ENCODE peak calls at places on chromosomes 7 and 10, in five cellular contexts. A is colonic mucosa, J is Caco-2, V is HCT116, D is transverse colon. X is an unnamed sample.

GRCh38 chr7:74655785-74656420 is 1.6 kb upstream of the GTF2I start:
- DNase-seq in D (no peak), J (no peak), V (no peak), A (no peak), X (no peak)

GRCh38 chr7:103685646-103686418 is 239.8 kb upstream of the SLC26A5 start:
- DNase-seq in A (no peak), J (no peak), D (no peak), V (no peak), X (no peak)

GRCh38 chr10:124740374-124741280 is 3.6 kb downstream of the FAM53B start:
- DNase-seq in V (no peak), A (peak; percentile 71), J (no peak), D (peak; percentile 65), X (no peak)

GRCh38 chr7:50981743-50982142 is 199.0 kb upstream of the GRB10 start:
- DNase-seq in V (no peak), A (no peak), D (no peak), J (no peak), X (no peak)

GRCh38 chr7:23895666-23896096 is 185.7 kb downstream of the STK31 start:
- DNase-seq in J (no peak), V (no peak), D (no peak), A (no peak), X (no peak)

GRCh38 chr7:138289082-138289481 is 171.0 kb upstream of the TRIM24 start:
- DNase-seq in D (no peak), V (no peak), A (no peak), J (no peak), X (no peak)

GRCh38 chr10:93436577-93436976 is 45.6 kb downstream of the MYOF start:
- DNase-seq in J (no peak), A (no peak), V (no peak), D (peak; percentile 31), X (peak; percentile 80)

GRCh38 chr7:151343516-151343915 is 1.9 kb downstream of the NUB1 start:
- DNase-seq in A (no peak), D (no peak), V (no peak), J (no peak), X (no peak)

GRCh38 chr10:78224602-78225001 is 190.9 kb downstream of the RPS24 start:
- DNase-seq in A (no peak), D (no peak), J (no peak), V (no peak), X (no peak)

GRCh38 chr10:118900617-118901016 is 128.9 kb upstream of the NANOS1 start:
- DNase-seq in J (no peak), V (no peak), A (no peak), D (no peak), X (no peak)

GRCh38 chr7:44117801-44118429 is 5.4 kb downstream of the POLD2 start:
- DNase-seq in J (no peak), V (no peak), A (no peak), D (no peak), X (no peak)

GRCh38 chr7:44122529-44122928 is 819 bp downstream of the POLD2 start:
- DNase-seq in J (no peak), A (no peak), V (no peak), D (no peak), X (no peak)

GRCh38 chr7:44120395-44120794 is 3.0 kb downstream of the POLD2 start:
- DNase-seq in A (no peak), V (no peak), J (no peak), D (no peak), X (no peak)

GRCh38 chr7:44121761-44122420 is 1.5 kb downstream of the POLD2 start:
- DNase-seq in J (no peak), A (no peak), V (no peak), D (no peak), X (no peak)

GRCh38 chr7:44119829-44120380 is 3.4 kb downstream of the POLD2 start:
- DNase-seq in D (no peak), J (no peak), A (no peak), V (no peak), X (no peak)
- H3K36me3 ChIP-seq in D (no peaks in the 10 kb centered on the region), J (peaks cover 2% of the 10 kb centered on the region), A (no peaks in the 10 kb centered on the region), V (peaks cover 41% of the 10 kb centered on the region), X (peaks cover 2% of the 10 kb centered on the region)

GRCh38 chr10:15370741-15371701 is at the start of gene FAM171A1:
- DNase-seq in D (peak; percentile 68), V (no peak), A (peak; percentile 72), J (peak; percentile 64), X (no peak)
- TF ChIP-seq CTCF in D (no peak), V (peak; percentile 10), A (no peak), J (peak; percentile 30), X (no peak)

GRCh38 chr7:41708621-41709358 is 5.9 kb upstream of the INHBA start:
- DNase-seq in J (no peak), V (no peak), A (no peak), D (no peak), X (no peak)

GRCh38 chr7:41706228-41706930 is 3.5 kb upstream of the INHBA start:
- DNase-seq in J (no peak), A (no peak), D (no peak), V (no peak), X (no peak)

GRCh38 chr7:41701542-41701941 is 1.3 kb downstream of the INHBA start:
- DNase-seq in J (no peak), D (no peak), V (no peak), A (no peak), X (no peak)

GRCh38 chr7:41702635-41703371 is at the start of gene INHBA:
- DNase-seq in D (no peak), V (no peak), A (no peak), J (no peak), X (peak; percentile 77)

DNA sequence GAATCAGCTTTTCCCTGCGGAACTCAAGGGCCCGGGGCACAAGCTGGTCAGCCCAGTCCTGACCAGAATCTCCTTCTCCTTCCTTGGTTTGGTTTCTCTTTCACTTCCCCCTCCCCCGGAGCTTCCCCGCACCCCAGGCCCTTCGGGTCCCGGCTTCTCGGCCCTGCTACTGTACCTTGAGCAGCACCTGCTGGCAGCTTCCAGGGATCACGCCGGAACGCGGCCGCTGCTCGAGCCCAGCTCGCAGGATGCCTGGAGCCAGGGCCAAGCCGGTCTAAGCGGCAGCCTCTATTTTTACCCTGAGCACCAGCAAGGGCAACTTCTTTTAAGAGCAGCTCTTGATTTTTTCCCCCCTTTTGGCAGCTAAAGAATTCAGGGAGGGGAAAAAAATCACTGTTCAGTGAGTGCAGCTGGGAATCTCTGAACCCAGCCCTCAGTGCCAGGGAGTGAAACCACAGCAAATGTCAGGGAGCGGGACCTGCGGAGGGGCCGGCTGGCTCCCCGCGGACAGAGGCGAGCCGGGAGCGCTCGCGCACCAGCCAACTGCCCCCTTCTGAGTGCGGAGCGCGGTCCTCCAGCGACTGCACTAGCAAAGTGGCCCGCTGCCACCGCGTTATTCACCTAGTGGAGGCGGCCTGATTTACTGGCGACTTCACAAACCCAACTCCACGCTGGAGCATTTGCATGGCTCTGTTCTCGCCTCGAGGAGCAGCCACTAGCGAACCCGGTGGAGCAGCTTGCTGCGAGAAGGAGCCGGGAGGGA is 2.4 kb upstream of the INHBA start:
- DNase-seq in J (peak; percentile 90), D (peak; percentile 90), A (peak; percentile 87), V (no peak), X (peak; percentile 66)
- H3K4me3 ChIP-seq in J (peak overlapping the region; percentile 43), D (peak overlapping the region; percentile 43), A (peak overlapping the region; percentile 49), V (peak overlapping the region; percentile 52), X (peak overlapping the region; percentile 42)

GRCh38 chr10:11483189-11484148 is 128.0 kb downstream of the USP6NL start:
- DNase-seq in D (no peak), A (no peak), V (no peak), J (no peak), X (no peak)
- H3K36me3 ChIP-seq in D (no peaks in the 10 kb centered on the region), A (no peaks in the 10 kb centered on the region), V (no peaks in the 10 kb centered on the region), J (no peaks in the 10 kb centered on the region), X (no peaks in the 10 kb centered on the region)

GRCh38 chr7:56063882-56064625 is at the start of gene SUMF2:
- DNase-seq in V (peak; percentile 78), D (peak; percentile 93), A (peak; percentile 93), J (peak; percentile 93), X (no peak)
- TF ChIP-seq CTCF in V (no peak), D (no peak), A (no peak), J (no peak), X (no peak)

DNA sequence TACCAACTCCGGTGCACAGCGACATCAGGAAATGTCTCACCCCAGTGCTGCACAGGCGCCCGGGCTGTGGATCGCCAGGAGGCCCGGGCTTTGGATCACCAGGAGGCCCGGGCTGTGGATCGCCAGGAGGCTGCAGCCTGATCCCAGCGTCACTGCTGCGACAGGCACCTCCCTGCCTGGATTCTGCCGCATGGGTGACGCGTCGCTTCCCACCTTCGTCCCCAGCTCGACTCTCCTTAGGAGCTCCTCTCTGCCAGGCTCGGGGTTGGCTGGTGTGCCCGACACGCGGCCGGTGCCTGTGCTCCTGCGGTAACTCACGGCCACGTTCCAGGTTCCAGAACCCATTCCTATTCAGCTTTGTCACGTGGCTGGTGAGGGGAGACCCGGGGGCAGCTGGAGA is 257.5 kb downstream of the DNAJB6 start:
- DNase-seq in V (no peak), A (no peak), D (no peak), J (no peak), X (no peak)
- H3K4me3 ChIP-seq in V (no peak overlapping the region), A (no peak overlapping the region), D (no peak overlapping the region), J (no peak overlapping the region), X (no peak overlapping the region)

GRCh38 chr10:85997544-85997943 is 369.1 kb downstream of the GRID1 start:
- DNase-seq in J (no peak), V (no peak), A (no peak), D (no peak), X (no peak)
- H3K36me3 ChIP-seq in J (no peaks in the 10 kb centered on the region), V (no peaks in the 10 kb centered on the region), A (no peaks in the 10 kb centered on the region), D (no peaks in the 10 kb centered on the region), X (no peaks in the 10 kb centered on the region)

DNA sequence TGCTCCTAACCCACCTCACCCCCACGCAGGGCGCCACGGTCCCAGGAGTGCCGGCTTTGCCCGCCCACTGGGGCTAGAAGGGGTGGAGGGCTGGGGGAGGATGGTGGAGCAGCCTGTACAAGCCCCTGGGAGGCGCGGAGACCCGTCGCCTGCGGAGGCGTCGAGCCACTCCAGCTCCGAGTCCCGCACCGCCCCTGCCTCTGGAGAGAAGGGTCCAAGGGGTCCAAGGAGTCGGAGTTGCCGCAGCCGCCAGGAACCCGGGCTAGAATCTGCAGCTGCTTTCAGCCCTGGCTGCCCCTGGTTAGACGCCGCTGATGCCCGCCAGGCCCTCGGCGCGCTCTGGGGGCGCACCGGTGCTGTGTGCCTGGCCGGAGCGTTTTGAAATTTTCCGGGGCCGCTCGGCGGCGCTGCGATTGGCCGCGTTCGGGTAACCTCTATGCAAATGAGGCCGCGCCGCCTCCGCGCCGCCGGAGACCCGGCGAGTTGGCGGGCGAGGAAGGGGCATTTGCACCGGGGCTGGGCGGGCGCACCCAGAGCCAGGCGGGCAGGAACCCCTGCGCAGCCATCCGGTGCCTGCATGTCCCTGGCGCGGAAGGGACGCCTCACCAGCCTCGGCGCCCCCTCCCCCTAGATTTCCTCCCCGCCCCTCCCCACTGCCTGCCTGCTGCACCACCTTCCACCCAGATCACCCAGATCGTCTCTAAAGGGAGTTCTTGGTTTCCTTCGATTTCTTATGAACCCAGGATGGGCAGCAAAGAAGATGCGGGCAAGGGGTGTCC is at the start of gene HMX2:
- DNase-seq in D (no peak), V (no peak), J (peak; percentile 65), A (no peak), X (no peak)
- TF ChIP-seq CTCF in D (no peak), V (no peak), J (no peak), A (no peak), X (no peak)

GRCh38 chr7:32069251-32069650 is 956 bp downstream of the PDE1C start:
- DNase-seq in J (no peak), V (no peak), D (no peak), A (no peak), X (no peak)
- H3K4me3 ChIP-seq in J (no peak overlapping the region), V (no peak overlapping the region), D (no peak overlapping the region), A (no peak overlapping the region), X (no peak overlapping the region)